ENCODE peak calls at places on chromosomes 13 and 19, in nine cellular contexts. L is tibial nerve, D is GM23338, B is stomach, Q is PC-9, S is fibroblast of mammary gland, X is NB4, R is Calu3, Y is AG09309. M is an unnamed sample.

GRCh38 chr13:59012731-59013130 is 1151.0 kb downstream of the DIAPH3 start:
- DNase-seq in L (no peak), D (peak; percentile 19), B (no peak), Q (no peak), S (no peak), X (no peak), R (no peak), Y (no peak), M (no peak)

GRCh38 chr13:84985860-84986259 is 813.4 kb downstream of the SLITRK6 start:
- DNase-seq in L (no peak), D (peak; percentile 34), B (no peak), Q (no peak), S (no peak), X (no peak), R (no peak), Y (no peak), M (no peak)

GRCh38 chr13:66033924-66034323 is 1196.2 kb downstream of the PCDH9 start:
- DNase-seq in L (no peak), D (peak; percentile 38), B (no peak), Q (no peak), S (no peak), X (no peak), R (no peak), Y (no peak), M (no peak)

GRCh38 chr13:46296920-46297319 is 85.2 kb downstream of the LRRC63 start:
- DNase-seq in L (no peak), D (no peak), B (no peak), Q (no peak), S (peak; percentile 96), X (peak; percentile 64), R (no peak), Y (peak; percentile 87), M (no peak)

GRCh38 chr13:90700340-90700739 is 647.1 kb upstream of the MIR17HG start:
- DNase-seq in L (no peak), D (no peak), B (no peak), Q (no peak), S (no peak), X (no peak), R (no peak), Y (no peak), M (no peak)

GRCh38 chr13:57627663-57628062 is 3.9 kb upstream of the PCDH17 start:
- DNase-seq in L (no peak), D (peak; percentile 51), B (no peak), Q (no peak), S (peak; percentile 25), X (peak; percentile 49), R (no peak), Y (no peak), M (no peak)

GRCh38 chr13:20136781-20137703 is 23.8 kb downstream of the GJA3 start:
- DNase-seq in L (no peak), D (peak; percentile 82), B (peak; percentile 59), Q (no peak), S (peak; percentile 19), X (peak; percentile 61), R (peak; percentile 71), Y (no peak), M (peak; percentile 61)

GRCh38 chr19:10270616-10271394 is at the start of gene ICAM1:
- DNase-seq in L (peak; percentile 50), D (peak; percentile 88), B (peak; percentile 72), Q (peak; percentile 76), S (peak; percentile 35), X (peak; percentile 98), R (peak; percentile 78), Y (no peak), M (peak; percentile 86)

GRCh38 chr19:53503126-53503525 is 34.8 kb upstream of the ZNF331 start:
- DNase-seq in L (no peak), D (no peak), B (no peak), Q (no peak), S (no peak), X (no peak), R (no peak), Y (no peak), M (no peak)

GRCh38 chr13:63910406-63910957 is 2494.8 kb upstream of the PCDH20 start:
- DNase-seq in L (no peak), D (peak; percentile 70), B (no peak), Q (no peak), S (no peak), X (no peak), R (no peak), Y (no peak), M (no peak)

GRCh38 chr13:110944121-110944967 is 29.5 kb upstream of the ANKRD10 start:
- DNase-seq in L (no peak), D (peak; percentile 60), B (peak; percentile 32), Q (peak; percentile 58), S (peak; percentile 71), X (peak; percentile 65), R (peak; percentile 28), Y (peak; percentile 31), M (peak; percentile 53)

GRCh38 chr13:31322025-31322424 is 122.2 kb downstream of the B3GLCT start:
- DNase-seq in L (no peak), D (no peak), B (no peak), Q (no peak), S (peak; percentile 91), X (peak; percentile 27), R (no peak), Y (no peak), M (no peak)

GRCh38 chr19:11191273-11191755 is 6.0 kb downstream of the KANK2 start:
- DNase-seq in L (peak; percentile 53), D (peak; percentile 42), B (peak; percentile 36), Q (peak; percentile 70), S (peak; percentile 83), X (no peak), R (no peak), Y (no peak), M (no peak)

GRCh38 chr19:1093811-1094553 is 1.2 kb downstream of the POLR2E start:
- DNase-seq in L (no peak), D (no peak), B (no peak), Q (no peak), S (no peak), X (no peak), R (no peak), Y (no peak), M (no peak)

GRCh38 chr13:82560889-82561288 is 1321.4 kb downstream of the SLITRK1 start:
- DNase-seq in L (no peak), D (no peak), B (no peak), Q (no peak), S (no peak), X (no peak), R (no peak), Y (no peak), M (no peak)

GRCh38 chr13:114049626-114050101 is 75.8 kb upstream of the C13orf46 start:
- DNase-seq in L (no peak), D (no peak), B (no peak), Q (no peak), S (no peak), X (no peak), R (no peak), Y (no peak), M (no peak)

GRCh38 chr13:30153871-30154426 is 153.4 kb downstream of the KATNAL1 start:
- DNase-seq in L (no peak), D (peak; percentile 55), B (no peak), Q (no peak), S (no peak), X (no peak), R (no peak), Y (no peak), M (no peak)

GRCh38 chr13:110493613-110494012 is 67.9 kb downstream of the RAB20 start:
- DNase-seq in L (no peak), D (no peak), B (no peak), Q (no peak), S (no peak), X (no peak), R (no peak), Y (no peak), M (no peak)

GRCh38 chr13:44378277-44378676 is 4.7 kb downstream of the SERP2 start:
- DNase-seq in L (no peak), D (no peak), B (no peak), Q (no peak), S (no peak), X (no peak), R (no peak), Y (no peak), M (no peak)

GRCh38 chr19:4284176-4284958 is 5.3 kb downstream of the SHD start:
- DNase-seq in L (no peak), D (peak; percentile 98), B (no peak), Q (peak; percentile 63), S (no peak), X (peak; percentile 22), R (peak; percentile 21), Y (no peak), M (no peak)

GRCh38 chr13:110807546-110807945 is 94.0 kb downstream of the ING1 start:
- DNase-seq in L (no peak), D (no peak), B (no peak), Q (no peak), S (no peak), X (no peak), R (no peak), Y (no peak), M (no peak)

GRCh38 chr13:33191425-33192221 is 93.9 kb downstream of the STARD13 start:
- DNase-seq in L (no peak), D (no peak), B (no peak), Q (no peak), S (no peak), X (no peak), R (no peak), Y (no peak), M (no peak)

GRCh38 chr13:114063545-114064515 is 68.6 kb downstream of the RASA3 start:
- DNase-seq in L (peak; percentile 46), D (no peak), B (peak; percentile 68), Q (no peak), S (peak; percentile 81), X (peak; percentile 68), R (peak; percentile 1), Y (peak; percentile 81), M (no peak)

GRCh38 chr13:110186221-110186838 is 120.6 kb downstream of the COL4A1 start:
- DNase-seq in L (no peak), D (no peak), B (no peak), Q (peak; percentile 3), S (no peak), X (no peak), R (no peak), Y (no peak), M (no peak)

GRCh38 chr19:39873385-39873784 is 27.2 kb upstream of the FBL start:
- DNase-seq in L (no peak), D (no peak), B (no peak), Q (no peak), S (no peak), X (no peak), R (no peak), Y (no peak), M (no peak)

GRCh38 chr13:80850771-80851170 is 509.8 kb upstream of the SPRY2 start:
- DNase-seq in L (no peak), D (peak; percentile 23), B (no peak), Q (no peak), S (no peak), X (no peak), R (no peak), Y (no peak), M (no peak)

GRCh38 chr19:45468803-45469131 is 971 bp downstream of the FOSB start:
- DNase-seq in L (no peak), D (no peak), B (peak; percentile 41), Q (peak; percentile 43), S (peak; percentile 45), X (no peak), R (no peak), Y (no peak), M (peak; percentile 76)

GRCh38 chr19:2166741-2167738 is 3.3 kb downstream of the DOT1L start:
- DNase-seq in L (peak; percentile 67), D (peak; percentile 45), B (peak; percentile 95), Q (no peak), S (peak; percentile 85), X (no peak), R (peak; percentile 65), Y (no peak), M (no peak)

GRCh38 chr19:12913871-12914690 is 5.0 kb downstream of the SYCE2 start:
- DNase-seq in L (no peak), D (no peak), B (no peak), Q (no peak), S (peak; percentile 48), X (peak; percentile 96), R (no peak), Y (no peak), M (peak; percentile 79)

GRCh38 chr19:2845107-2845506 is 3.8 kb downstream of the ZNF555 start:
- DNase-seq in L (no peak), D (no peak), B (no peak), Q (no peak), S (no peak), X (no peak), R (no peak), Y (no peak), M (no peak)

GRCh38 chr19:38266981-38267597 is 2.7 kb downstream of the SPINT2 start:
- DNase-seq in L (no peak), D (no peak), B (no peak), Q (peak; percentile 77), S (no peak), X (no peak), R (peak; percentile 38), Y (no peak), M (no peak)

M was measured in activated naive CD4-positive, alpha-beta T cell treated with anti-CD3 and anti-CD28 coated beads for 36 hours.